ENCODE peak calls at places on chromosomes 2 and 18, in five cellular contexts. R is CD4-positive, alpha-beta T cell; S is mammary epithelial cell; F is OCI-LY7; Q is GM10248. Y is an unnamed sample.
A peak's percentile ranks its signal among the peaks of the same experiment; 100 is the strongest.

GRCh38 chr2:28593356-28593755 is 97.5 kb downstream of the PLB1 start:
- DNase-seq in R (no peak), Q (no peak), S (no peak), F (no peak), Y (no peak)

GRCh38 chr18:27500531-27500930 is 315.4 kb upstream of the CHST9 start:
- DNase-seq in R (no peak), S (no peak), Q (no peak), F (no peak), Y (no peak)

GRCh38 chr18:48182779-48183178 is 226.4 kb downstream of the ZBTB7C start:
- DNase-seq in F (no peak), Q (no peak), S (no peak), R (no peak), Y (no peak)

GRCh38 chr2:8576525-8577157 is 105.2 kb upstream of the ID2 start:
- DNase-seq in S (no peak), R (no peak), Q (no peak), F (peak; percentile 91), Y (peak; percentile 27)

GRCh38 chr2:74031203-74031602 is 46.5 kb downstream of the TET3 start:
- DNase-seq in S (no peak), R (no peak), F (no peak), Q (no peak), Y (no peak)

GRCh38 chr2:107062173-107062572 is 176.2 kb upstream of the ST6GAL2 start:
- DNase-seq in R (no peak), Q (no peak), F (no peak), S (no peak), Y (no peak)

GRCh38 chr2:144430722-144431163 is 89.2 kb downstream of the ZEB2 start:
- DNase-seq in S (no peak), R (no peak), F (peak; percentile 29), Q (peak; percentile 32), Y (no peak)

GRCh38 chr2:180291060-180291459 is 284.0 kb upstream of the CWC22 start:
- DNase-seq in F (no peak), R (no peak), Q (no peak), S (peak; percentile 87), Y (no peak)

GRCh38 chr18:32308493-32309120 is 118.8 kb downstream of the MEP1B start:
- DNase-seq in F (no peak), S (peak; percentile 85), Q (no peak), R (no peak), Y (no peak)

GRCh38 chr2:206728277-206729199 is 10.3 kb upstream of the DYTN start:
- DNase-seq in R (no peak), S (peak; percentile 66), Q (no peak), F (no peak), Y (no peak)

GRCh38 chr2:6772366-6772710 is 93.4 kb downstream of the CMPK2 start:
- DNase-seq in Q (no peak), S (no peak), R (no peak), F (peak; percentile 46), Y (no peak)

GRCh38 chr2:3211256-3211970 is 166.2 kb downstream of the EIPR1 start:
- DNase-seq in F (no peak), Q (no peak), S (no peak), R (no peak), Y (no peak)

GRCh38 chr2:75503048-75503607 is 57.6 kb downstream of the EVA1A start:
- DNase-seq in F (no peak), Q (no peak), R (no peak), S (peak; percentile 87), Y (no peak)

GRCh38 chr2:168599738-168600137 is 143.7 kb downstream of the CERS6 start:
- DNase-seq in S (peak; percentile 8), Q (no peak), R (no peak), F (no peak), Y (no peak)

GRCh38 chr2:233354971-233355574 is 779 bp downstream of the DGKD start:
- DNase-seq in Q (no peak), S (peak; percentile 30), R (no peak), F (peak; percentile 53), Y (no peak)

GRCh38 chr2:113940891-113941290 is 51.0 kb downstream of the ACTR3 start:
- DNase-seq in F (no peak), R (no peak), Q (no peak), S (no peak), Y (no peak)

GRCh38 chr2:37070931-37071330 is 13.2 kb downstream of the HEATR5B start:
- DNase-seq in S (no peak), F (no peak), R (no peak), Q (no peak), Y (no peak)

GRCh38 chr18:326846-327245 is 59.0 kb upstream of the THOC1 start:
- DNase-seq in S (no peak), F (no peak), Q (no peak), R (no peak), Y (no peak)

GRCh38 chr2:121830809-121831208 is 75.4 kb downstream of the TSN start:
- DNase-seq in Q (no peak), R (no peak), S (no peak), F (no peak), Y (no peak)

GRCh38 chr2:98478861-98479770 is 34.5 kb downstream of the INPP4A start:
- DNase-seq in R (no peak), F (no peak), S (peak; percentile 74), Q (no peak), Y (peak; percentile 29)